ENCODE peak calls at places on chromosomes 3 and 15, in ten cellular contexts. X is aorta; C is SJSA1; M is CD8-positive, alpha-beta T cell; P is neuronal stem cell; U is fibroblast of lung; T is ascending aorta; H is OCI-LY7; E is upper lobe of right lung; O is PC-3. D is an unnamed sample.
A peak's percentile ranks its signal among the peaks of the same experiment; 100 is the strongest.

GRCh38 chr3:114389156-114389555 is 95.3 kb downstream of the TIGIT start:
- DNase-seq in X (no peak), C (no peak), M (no peak), P (no peak), U (no peak), T (no peak), H (no peak), E (no peak), O (no peak), D (peak; percentile 11)

GRCh38 chr15:95162967-95163531 is 931.7 kb downstream of the MCTP2 start:
- DNase-seq in X (no peak), C (no peak), M (no peak), P (no peak), U (peak; percentile 57), T (peak; percentile 68), H (no peak), E (no peak), O (peak; percentile 74), D (no peak)

GRCh38 chr3:132326251-132326650 is 9.0 kb downstream of the ACP3 start:
- DNase-seq in X (no peak), C (no peak), M (no peak), P (no peak), U (no peak), T (no peak), H (peak; percentile 37), E (no peak), O (no peak), D (no peak)

GRCh38 chr3:157201648-157202278 is 41.8 kb upstream of the CCNL1 start:
- DNase-seq in X (no peak), C (peak; percentile 9), M (no peak), P (no peak), U (peak; percentile 69), T (no peak), H (peak; percentile 60), E (no peak), O (peak; percentile 70), D (peak; percentile 16)

GRCh38 chr3:43153189-43154083 is 47.6 kb upstream of the POMGNT2 start:
- DNase-seq in X (peak; percentile 80), C (no peak), M (no peak), P (no peak), U (peak; percentile 100), T (peak; percentile 72), H (no peak), E (peak; percentile 63), O (no peak), D (no peak)

GRCh38 chr15:30956216-30956803 is 35.1 kb downstream of the MTMR10 start:
- DNase-seq in X (no peak), C (no peak), M (no peak), P (no peak), U (peak; percentile 17), T (no peak), H (no peak), E (no peak), O (no peak), D (no peak)

GRCh38 chr3:27596334-27596841 is 112.2 kb upstream of the SLC4A7 start:
- DNase-seq in X (no peak), C (peak; percentile 76), M (no peak), P (no peak), U (peak; percentile 38), T (no peak), H (peak; percentile 2), E (no peak), O (peak; percentile 69), D (no peak)

GRCh38 chr15:81992523-81992922 is 53.3 kb downstream of the MEX3B start:
- DNase-seq in X (no peak), C (no peak), M (no peak), P (no peak), U (no peak), T (no peak), H (no peak), E (no peak), O (no peak), D (no peak)

DNA sequence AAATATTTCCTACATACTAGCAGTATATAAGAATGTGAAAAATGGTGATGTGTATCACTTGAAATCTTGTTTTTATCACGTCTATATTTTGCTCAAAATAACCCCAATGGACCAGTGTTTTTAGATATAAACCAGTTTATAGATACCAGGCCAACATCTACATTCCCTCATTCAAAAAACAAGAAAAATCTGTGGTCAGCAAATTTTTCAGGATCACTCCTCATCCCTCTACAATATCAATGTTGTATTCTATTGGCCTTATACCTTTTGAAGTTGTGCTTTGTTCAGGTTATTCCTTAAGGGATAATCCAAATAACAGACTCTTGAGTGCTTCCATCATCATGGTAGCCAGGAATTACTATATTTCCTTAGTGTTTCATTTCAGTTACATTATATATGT is 332.9 kb upstream of the ARRDC4 start:
- DNase-seq in X (no peak), C (no peak), M (no peak), P (no peak), U (no peak), T (no peak), H (no peak), E (no peak), O (no peak), D (no peak)
- H3K9me3 ChIP-seq in X (no peaks in the 10 kb centered on the region), C (no peaks in the 10 kb centered on the region), M (no peaks in the 10 kb centered on the region), P (no peaks in the 10 kb centered on the region), U (no peaks in the 10 kb centered on the region), T (no peaks in the 10 kb centered on the region), H (no peaks in the 10 kb centered on the region), E (no peaks in the 10 kb centered on the region), O (no peaks in the 10 kb centered on the region), D (no peaks in the 10 kb centered on the region)

DNA sequence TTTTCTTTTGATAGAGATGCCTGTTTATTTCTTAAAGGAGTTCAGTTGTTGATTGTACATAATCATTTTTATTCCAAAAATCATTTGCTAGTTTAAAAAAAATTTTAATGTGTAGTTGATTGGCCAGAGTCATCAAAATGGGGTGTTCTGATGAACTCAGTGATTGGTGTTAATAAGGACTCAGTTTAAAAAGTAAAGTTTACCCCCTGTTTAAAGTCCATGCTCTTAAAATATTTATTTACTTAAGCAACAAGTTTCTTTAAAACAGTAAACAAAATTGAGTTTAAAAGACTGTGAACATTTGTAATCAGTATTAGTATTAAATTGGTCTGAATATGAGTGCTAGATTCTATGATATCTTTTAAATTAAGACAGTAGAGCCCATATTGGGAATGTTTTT is 56.0 kb downstream of the MEF2A start:
- DNase-seq in X (no peak), C (no peak), M (no peak), P (no peak), U (no peak), T (no peak), H (no peak), E (no peak), O (no peak), D (no peak)
- H3K9me3 ChIP-seq in X (no peaks in the 10 kb centered on the region), C (no peaks in the 10 kb centered on the region), M (no peaks in the 10 kb centered on the region), P (peaks cover 29% of the 10 kb centered on the region), U (no peaks in the 10 kb centered on the region), T (no peaks in the 10 kb centered on the region), H (peaks cover 19% of the 10 kb centered on the region), E (no peaks in the 10 kb centered on the region), O (no peaks in the 10 kb centered on the region), D (no peaks in the 10 kb centered on the region)

GRCh38 chr15:25066708-25067107 is 111.9 kb downstream of the SNRPN start:
- DNase-seq in X (peak; percentile 46), C (no peak), M (no peak), P (no peak), U (no peak), T (no peak), H (no peak), E (peak; percentile 12), O (no peak), D (no peak)

GRCh38 chr15:25067725-25068309 is 113.0 kb downstream of the SNRPN start:
- DNase-seq in X (peak; percentile 16), C (no peak), M (no peak), P (no peak), U (no peak), T (no peak), H (no peak), E (peak; percentile 25), O (no peak), D (no peak)

GRCh38 chr15:25068696-25069095 is 113.9 kb downstream of the SNRPN start:
- DNase-seq in X (peak; percentile 32), C (no peak), M (no peak), P (no peak), U (no peak), T (no peak), H (no peak), E (peak; percentile 10), O (no peak), D (no peak)

GRCh38 chr15:25065286-25065685 is 110.5 kb downstream of the SNRPN start:
- DNase-seq in X (peak; percentile 58), C (no peak), M (no peak), P (no peak), U (no peak), T (no peak), H (no peak), E (no peak), O (no peak), D (no peak)

DNA sequence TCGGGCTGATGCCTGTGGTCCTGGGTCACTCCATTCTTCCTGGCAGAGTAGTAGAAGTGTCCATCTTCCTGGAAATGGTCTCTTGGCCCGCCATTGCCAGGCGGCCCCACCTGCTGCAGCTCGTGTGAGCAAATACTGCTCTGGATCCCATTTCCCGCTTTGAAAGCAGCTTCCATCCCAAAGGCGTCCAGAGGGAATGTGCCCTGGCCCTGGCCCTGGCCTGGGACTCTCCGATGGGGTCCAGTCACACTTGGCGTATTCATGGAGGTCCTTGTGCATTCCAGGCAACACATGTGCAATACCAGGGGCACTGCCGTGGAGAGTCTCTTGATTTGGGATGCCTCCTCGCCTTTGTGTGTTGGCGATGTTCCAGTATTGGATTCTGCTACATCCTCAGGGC is 111.1 kb downstream of the SNRPN start:
- DNase-seq in X (peak; percentile 48), C (no peak), M (no peak), P (no peak), U (no peak), T (no peak), H (no peak), E (peak; percentile 50), O (no peak), D (no peak)
- H3K9me3 ChIP-seq in X (peaks cover 97% of the 10 kb centered on the region), C (peaks cover 81% of the 10 kb centered on the region), M (peaks cover 99% of the 10 kb centered on the region), P (peaks cover 100% of the 10 kb centered on the region), U (peaks cover 56% of the 10 kb centered on the region), T (peaks cover 100% of the 10 kb centered on the region), H (no peaks in the 10 kb centered on the region), E (peaks cover 100% of the 10 kb centered on the region), O (peaks cover 82% of the 10 kb centered on the region), D (peaks cover 100% of the 10 kb centered on the region)

GRCh38 chr3:98977520-98977919 is 76.0 kb upstream of the DCBLD2 start:
- DNase-seq in X (no peak), C (peak; percentile 63), M (no peak), P (no peak), U (peak; percentile 85), T (no peak), H (no peak), E (no peak), O (peak; percentile 99), D (no peak)

GRCh38 chr3:98972720-98973119 is 71.2 kb upstream of the DCBLD2 start:
- DNase-seq in X (no peak), C (no peak), M (no peak), P (no peak), U (no peak), T (no peak), H (no peak), E (no peak), O (peak; percentile 37), D (no peak)

GRCh38 chr3:98971183-98971681 is 69.7 kb upstream of the DCBLD2 start:
- DNase-seq in X (no peak), C (peak; percentile 72), M (no peak), P (no peak), U (peak; percentile 53), T (no peak), H (no peak), E (no peak), O (peak; percentile 98), D (no peak)

GRCh38 chr3:98972155-98972554 is 70.7 kb upstream of the DCBLD2 start:
- DNase-seq in X (no peak), C (peak; percentile 86), M (no peak), P (no peak), U (peak; percentile 97), T (no peak), H (no peak), E (no peak), O (peak; percentile 92), D (no peak)

GRCh38 chr3:98974442-98974841 is 72.9 kb upstream of the DCBLD2 start:
- DNase-seq in X (no peak), C (no peak), M (no peak), P (no peak), U (no peak), T (no peak), H (no peak), E (no peak), O (peak; percentile 68), D (no peak)
- H3K9me3 ChIP-seq in X (no peaks in the 10 kb centered on the region), C (no peaks in the 10 kb centered on the region), M (no peaks in the 10 kb centered on the region), P (peaks cover 7% of the 10 kb centered on the region), U (no peaks in the 10 kb centered on the region), T (no peaks in the 10 kb centered on the region), H (no peaks in the 10 kb centered on the region), E (no peaks in the 10 kb centered on the region), O (no peaks in the 10 kb centered on the region), D (no peaks in the 10 kb centered on the region)

D was measured in naive thymus-derived CD4-positive, alpha-beta T cell.